ENCODE peak calls at places on chromosome 10, in ten cellular contexts. One of them, this sample, is unnamed.

GRCh38 chr10:89632824-89633223 is 12.2 kb downstream of the PANK1 start:
- DNase-seq in heart left ventricle: no peak
- DNase-seq in ovary: no peak
- DNase-seq in spleen: no peak
- DNase-seq in prostate gland: no peak
- DNase-seq in HCT116: no peak
- DNase-seq in A549: no peak
- DNase-seq in stomach: no peak
- DNase-seq in Peyer's patch: no peak
- DNase-seq in uterus: no peak
- DNase-seq in this sample: no peak

GRCh38 chr10:70779685-70780369 is 5.3 kb downstream of the TBATA start:
- DNase-seq in spleen: no peak
- DNase-seq in heart left ventricle: no peak
- DNase-seq in A549: no peak
- DNase-seq in stomach: no peak
- DNase-seq in ovary: no peak
- DNase-seq in prostate gland: no peak
- DNase-seq in HCT116: no peak
- DNase-seq in Peyer's patch: no peak
- DNase-seq in uterus: no peak
- DNase-seq in this sample: no peak

GRCh38 chr10:67763499-67764011 is 67.6 kb upstream of the CTNNA3 start:
- DNase-seq in A549: peak
- DNase-seq in ovary: peak
- DNase-seq in uterus: peak
- DNase-seq in Peyer's patch: peak
- DNase-seq in stomach: peak
- DNase-seq in heart left ventricle: peak
- DNase-seq in spleen: peak
- DNase-seq in HCT116: no peak
- DNase-seq in prostate gland: peak
- DNase-seq in this sample: peak

GRCh38 chr10:30963994-30964930 is 67.4 kb downstream of the ZNF438 start:
- DNase-seq in uterus: no peak
- DNase-seq in HCT116: no peak
- DNase-seq in heart left ventricle: no peak
- DNase-seq in spleen: no peak
- DNase-seq in prostate gland: no peak
- DNase-seq in stomach: no peak
- DNase-seq in A549: no peak
- DNase-seq in ovary: no peak
- DNase-seq in Peyer's patch: no peak
- DNase-seq in this sample: no peak

GRCh38 chr10:30970760-30971460 is 60.8 kb downstream of the ZNF438 start:
- DNase-seq in A549: no peak
- DNase-seq in spleen: no peak
- DNase-seq in ovary: no peak
- DNase-seq in heart left ventricle: no peak
- DNase-seq in uterus: no peak
- DNase-seq in stomach: no peak
- DNase-seq in HCT116: no peak
- DNase-seq in Peyer's patch: no peak
- DNase-seq in prostate gland: no peak
- DNase-seq in this sample: peak

GRCh38 chr10:100612601-100613595 is 77.2 kb downstream of the HIF1AN start:
- DNase-seq in ovary: no peak
- DNase-seq in HCT116: no peak
- DNase-seq in spleen: no peak
- DNase-seq in prostate gland: no peak
- DNase-seq in Peyer's patch: no peak
- DNase-seq in uterus: no peak
- DNase-seq in heart left ventricle: no peak
- DNase-seq in A549: no peak
- DNase-seq in stomach: no peak
- DNase-seq in this sample: no peak

GRCh38 chr10:67665491-67665890 is 30.5 kb downstream of the CTNNA3 start:
- DNase-seq in HCT116: peak
- DNase-seq in heart left ventricle: peak
- DNase-seq in ovary: no peak
- DNase-seq in Peyer's patch: no peak
- DNase-seq in uterus: no peak
- DNase-seq in spleen: no peak
- DNase-seq in A549: peak
- DNase-seq in prostate gland: no peak
- DNase-seq in stomach: no peak
- DNase-seq in this sample: peak

GRCh38 chr10:51928182-51928581 is 228.8 kb upstream of the CSTF2T start:
- DNase-seq in spleen: no peak
- DNase-seq in Peyer's patch: no peak
- DNase-seq in heart left ventricle: no peak
- DNase-seq in ovary: no peak
- DNase-seq in A549: no peak
- DNase-seq in stomach: no peak
- DNase-seq in HCT116: no peak
- DNase-seq in prostate gland: no peak
- DNase-seq in uterus: no peak
- DNase-seq in this sample: no peak

GRCh38 chr10:63260860-63261251 is 127.7 kb downstream of the NRBF2 start:
- DNase-seq in A549: no peak
- DNase-seq in Peyer's patch: no peak
- DNase-seq in stomach: no peak
- DNase-seq in spleen: no peak
- DNase-seq in heart left ventricle: no peak
- DNase-seq in ovary: no peak
- DNase-seq in prostate gland: no peak
- DNase-seq in uterus: no peak
- DNase-seq in HCT116: no peak
- DNase-seq in this sample: no peak

GRCh38 chr10:13102002-13102794 is 2.2 kb downstream of the OPTN start:
- DNase-seq in spleen: no peak
- DNase-seq in heart left ventricle: no peak
- DNase-seq in stomach: no peak
- DNase-seq in ovary: peak
- DNase-seq in A549: no peak
- DNase-seq in uterus: no peak
- DNase-seq in prostate gland: no peak
- DNase-seq in Peyer's patch: no peak
- DNase-seq in HCT116: no peak
- DNase-seq in this sample: no peak

GRCh38 chr10:24249829-24250415 is 41.0 kb downstream of the KIAA1217 start:
- DNase-seq in stomach: no peak
- DNase-seq in HCT116: no peak
- DNase-seq in spleen: no peak
- DNase-seq in prostate gland: peak
- DNase-seq in Peyer's patch: no peak
- DNase-seq in ovary: no peak
- DNase-seq in heart left ventricle: no peak
- DNase-seq in A549: no peak
- DNase-seq in uterus: no peak
- DNase-seq in this sample: peak

GRCh38 chr10:83577421-83577820 is 561.9 kb upstream of the GHITM start:
- DNase-seq in uterus: no peak
- DNase-seq in A549: no peak
- DNase-seq in heart left ventricle: no peak
- DNase-seq in ovary: no peak
- DNase-seq in spleen: no peak
- DNase-seq in prostate gland: no peak
- DNase-seq in Peyer's patch: no peak
- DNase-seq in HCT116: no peak
- DNase-seq in stomach: no peak
- DNase-seq in this sample: no peak
- H3K27ac ChIP-seq in uterus: no peak
- H3K27ac ChIP-seq in A549: no peak
- H3K27ac ChIP-seq in heart left ventricle: no peak
- H3K27ac ChIP-seq in ovary: no peak
- H3K27ac ChIP-seq in spleen: no peak
- H3K27ac ChIP-seq in prostate gland: no peak
- H3K27ac ChIP-seq in Peyer's patch: no peak
- H3K27ac ChIP-seq in HCT116: no peak
- H3K27ac ChIP-seq in stomach: no peak
- H3K27ac ChIP-seq in this sample: no peak

DNA sequence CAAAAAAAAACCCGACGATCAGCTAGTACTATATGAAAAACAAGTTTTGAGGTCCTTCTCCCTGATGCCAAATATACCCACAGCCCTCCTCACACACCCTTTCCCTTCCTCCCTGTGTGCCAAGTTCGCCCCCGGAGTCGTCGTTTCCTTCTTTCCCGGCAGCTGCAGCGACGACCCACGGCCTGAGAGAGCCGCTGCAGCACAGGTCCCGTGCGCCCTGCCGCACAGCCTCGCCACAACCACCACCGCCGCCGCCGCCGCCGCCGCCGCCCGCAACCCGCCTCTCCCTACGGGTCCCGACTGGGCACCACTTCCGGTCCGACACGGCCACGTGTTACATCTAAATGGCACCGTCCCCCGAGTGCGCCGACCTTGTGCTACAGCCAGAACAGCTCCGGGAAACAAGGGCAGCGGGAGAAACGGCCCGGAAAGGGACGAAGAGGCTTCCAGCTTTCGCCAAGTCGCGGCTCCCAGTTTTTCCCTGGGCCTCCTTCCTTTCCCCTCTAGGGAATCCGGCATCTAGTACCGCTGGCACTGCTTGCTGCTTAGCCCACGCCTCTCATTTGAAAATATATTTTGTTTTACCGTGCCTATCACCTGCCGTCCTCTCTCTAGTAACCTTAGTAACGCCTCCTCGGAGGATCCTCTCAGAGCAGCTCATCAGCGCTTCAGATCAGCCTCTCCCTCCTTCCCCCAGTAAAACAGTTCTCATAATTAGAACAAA is at the start of gene FRA10AC1:
- DNase-seq in ovary: peak
- DNase-seq in spleen: peak
- DNase-seq in HCT116: peak
- DNase-seq in Peyer's patch: peak
- DNase-seq in uterus: peak
- DNase-seq in stomach: peak
- DNase-seq in prostate gland: peak
- DNase-seq in A549: peak
- DNase-seq in heart left ventricle: peak
- DNase-seq in this sample: peak
- TF ChIP-seq POLR2A in ovary: peak
- TF ChIP-seq POLR2A in spleen: peak
- TF ChIP-seq POLR2A in HCT116: peak
- TF ChIP-seq POLR2A in Peyer's patch: peak
- TF ChIP-seq POLR2A in uterus: peak
- TF ChIP-seq POLR2A in stomach: peak
- TF ChIP-seq POLR2A in prostate gland: peak
- TF ChIP-seq POLR2A in A549: peak
- TF ChIP-seq POLR2A in heart left ventricle: no peak
- TF ChIP-seq POLR2A in this sample: no peak

GRCh38 chr10:132141526-132142395 is 45.0 kb upstream of the DPYSL4 start:
- DNase-seq in uterus: no peak
- DNase-seq in spleen: peak
- DNase-seq in Peyer's patch: no peak
- DNase-seq in A549: no peak
- DNase-seq in stomach: no peak
- DNase-seq in ovary: no peak
- DNase-seq in prostate gland: no peak
- DNase-seq in HCT116: no peak
- DNase-seq in heart left ventricle: no peak
- DNase-seq in this sample: no peak
- H3K27ac ChIP-seq in uterus: no peak
- H3K27ac ChIP-seq in spleen: no peak
- H3K27ac ChIP-seq in Peyer's patch: no peak
- H3K27ac ChIP-seq in A549: peak
- H3K27ac ChIP-seq in stomach: no peak
- H3K27ac ChIP-seq in ovary: no peak
- H3K27ac ChIP-seq in prostate gland: no peak
- H3K27ac ChIP-seq in HCT116: no peak
- H3K27ac ChIP-seq in heart left ventricle: no peak
- H3K27ac ChIP-seq in this sample: no peak

GRCh38 chr10:119367841-119368549 is 160.6 kb downstream of the GRK5 start:
- DNase-seq in A549: no peak
- DNase-seq in ovary: no peak
- DNase-seq in spleen: no peak
- DNase-seq in Peyer's patch: no peak
- DNase-seq in prostate gland: no peak
- DNase-seq in uterus: no peak
- DNase-seq in stomach: no peak
- DNase-seq in heart left ventricle: no peak
- DNase-seq in HCT116: no peak
- DNase-seq in this sample: no peak

GRCh38 chr10:119370972-119371703 is 163.8 kb downstream of the GRK5 start:
- DNase-seq in HCT116: no peak
- DNase-seq in spleen: peak
- DNase-seq in ovary: peak
- DNase-seq in Peyer's patch: no peak
- DNase-seq in prostate gland: no peak
- DNase-seq in heart left ventricle: peak
- DNase-seq in uterus: peak
- DNase-seq in stomach: no peak
- DNase-seq in A549: no peak
- DNase-seq in this sample: no peak

GRCh38 chr10:119368581-119368980 is 161.2 kb downstream of the GRK5 start:
- DNase-seq in prostate gland: no peak
- DNase-seq in uterus: no peak
- DNase-seq in Peyer's patch: no peak
- DNase-seq in ovary: no peak
- DNase-seq in stomach: no peak
- DNase-seq in spleen: no peak
- DNase-seq in A549: no peak
- DNase-seq in heart left ventricle: no peak
- DNase-seq in HCT116: no peak
- DNase-seq in this sample: no peak

GRCh38 chr10:119370046-119370770 is 162.8 kb downstream of the GRK5 start:
- DNase-seq in prostate gland: no peak
- DNase-seq in A549: no peak
- DNase-seq in ovary: peak
- DNase-seq in stomach: no peak
- DNase-seq in uterus: peak
- DNase-seq in heart left ventricle: peak
- DNase-seq in Peyer's patch: no peak
- DNase-seq in spleen: no peak
- DNase-seq in HCT116: no peak
- DNase-seq in this sample: no peak

DNA sequence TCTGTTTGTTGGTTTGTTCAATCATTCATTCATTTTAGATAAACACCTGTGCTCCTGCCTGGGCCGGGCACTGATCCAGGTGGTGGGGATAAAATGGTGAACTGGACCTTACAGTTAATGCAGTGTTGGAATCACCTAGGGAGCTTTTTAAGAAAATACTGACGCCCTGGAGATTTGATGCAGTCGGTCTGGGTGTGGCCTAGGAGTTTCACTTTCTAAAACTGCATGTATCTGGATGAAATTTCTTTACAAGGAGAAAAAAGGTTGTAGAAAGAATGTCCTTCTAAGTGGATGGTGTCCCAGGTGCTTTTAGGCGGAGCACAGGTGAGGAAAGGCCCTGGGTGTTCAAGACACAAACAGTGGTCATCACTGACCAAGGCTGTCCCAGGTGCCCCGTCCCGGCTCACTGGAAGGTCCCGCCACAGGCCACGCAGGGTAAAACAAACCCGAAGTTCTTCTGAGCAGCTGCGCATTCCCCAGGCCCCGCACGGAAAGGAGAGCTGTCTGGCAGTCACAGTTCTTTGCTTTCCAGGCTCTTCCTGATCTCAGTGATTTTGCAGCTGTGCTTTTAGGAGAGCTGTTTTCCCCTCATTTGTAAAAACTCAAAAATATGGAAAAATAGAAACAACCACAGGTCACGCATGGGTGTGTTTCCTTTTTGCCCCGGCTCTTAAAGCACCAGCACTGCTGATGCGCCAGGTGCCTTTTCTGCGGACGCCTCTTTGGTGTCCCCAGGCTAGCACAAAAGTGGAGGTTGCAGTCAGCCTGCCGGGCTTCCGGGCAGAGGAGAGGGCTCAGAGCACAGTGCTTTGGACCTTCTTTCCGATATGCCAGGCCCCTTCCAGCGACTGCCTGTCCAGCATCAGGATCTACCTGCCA is 161.9 kb downstream of the GRK5 start:
- DNase-seq in ovary: no peak
- DNase-seq in uterus: no peak
- DNase-seq in Peyer's patch: peak
- DNase-seq in heart left ventricle: no peak
- DNase-seq in HCT116: no peak
- DNase-seq in A549: no peak
- DNase-seq in spleen: peak
- DNase-seq in stomach: no peak
- DNase-seq in prostate gland: no peak
- DNase-seq in this sample: no peak
- TF ChIP-seq POLR2A in ovary: no peak
- TF ChIP-seq POLR2A in uterus: no peak
- TF ChIP-seq POLR2A in Peyer's patch: no peak
- TF ChIP-seq POLR2A in heart left ventricle: no peak
- TF ChIP-seq POLR2A in HCT116: no peak
- TF ChIP-seq POLR2A in A549: no peak
- TF ChIP-seq POLR2A in spleen: no peak
- TF ChIP-seq POLR2A in stomach: no peak
- TF ChIP-seq POLR2A in prostate gland: no peak
- TF ChIP-seq POLR2A in this sample: no peak

This sample was measured in testis.